ENCODE peak calls at places on chromosomes 5 and 9, in six cellular contexts. E is heart left ventricle, I is psoas muscle, L is hepatocyte, N is suprapubic skin, Y is ovary. O is an unnamed sample.

GRCh38 chr5:143051244-143052058 is 281.3 kb downstream of the ARHGAP26 start:
- DNase-seq in I (no peak), E (no peak), Y (peak; percentile 32), L (peak; percentile 65), N (no peak), O (no peak)

GRCh38 chr9:111878946-111879345 is 17.7 kb upstream of the UGCG start:
- DNase-seq in Y (no peak), E (no peak), I (no peak), N (no peak), L (no peak), O (no peak)

GRCh38 chr5:66151491-66151890 is 7.4 kb downstream of the SREK1 start:
- DNase-seq in L (no peak), E (no peak), N (no peak), I (no peak), Y (no peak), O (no peak)

GRCh38 chr5:75405296-75405695 is 68.3 kb downstream of the HMGCR start:
- DNase-seq in I (no peak), L (no peak), N (no peak), Y (no peak), E (no peak), O (no peak)

GRCh38 chr9:23769307-23769935 is 56.6 kb downstream of the ELAVL2 start:
- DNase-seq in Y (no peak), E (no peak), N (no peak), I (no peak), L (peak; percentile 37), O (no peak)

GRCh38 chr5:144142030-144142825 is 28.2 kb downstream of the YIPF5 start:
- DNase-seq in N (no peak), I (no peak), E (no peak), Y (no peak), L (peak; percentile 59), O (no peak)

GRCh38 chr9:127131871-127132270 is 9.4 kb upstream of the ANGPTL2 start:
- DNase-seq in Y (peak; percentile 15), N (peak; percentile 62), E (no peak), I (no peak), L (no peak), O (no peak)

GRCh38 chr9:14096182-14096922 is 217.6 kb downstream of the NFIB start:
- DNase-seq in E (peak; percentile 40), N (no peak), I (no peak), Y (no peak), L (peak; percentile 30), O (no peak)

GRCh38 chr9:29322240-29322639 is 1749.0 kb upstream of the C9orf72 start:
- DNase-seq in L (no peak), Y (no peak), N (no peak), E (no peak), I (no peak), O (no peak)

GRCh38 chr9:35481347-35481975 is 8.4 kb upstream of the RUSC2 start:
- DNase-seq in I (no peak), N (no peak), L (peak; percentile 63), Y (no peak), E (peak; percentile 47), O (no peak)

GRCh38 chr5:39775458-39776365 is 350.9 kb upstream of the DAB2 start:
- DNase-seq in E (no peak), L (peak; percentile 13), Y (no peak), I (no peak), N (no peak), O (no peak)

GRCh38 chr5:14376789-14377188 is 204.8 kb upstream of the OTULINL start:
- DNase-seq in Y (no peak), E (no peak), L (no peak), N (no peak), I (no peak), O (no peak)

GRCh38 chr5:14370386-14370785 is 211.2 kb upstream of the OTULINL start:
- DNase-seq in E (no peak), Y (no peak), N (no peak), I (no peak), L (no peak), O (no peak)

GRCh38 chr5:14369780-14370179 is 211.8 kb upstream of the OTULINL start:
- DNase-seq in L (no peak), E (no peak), Y (no peak), N (no peak), I (no peak), O (no peak)

GRCh38 chr5:14374100-14374499 is 207.5 kb upstream of the OTULINL start:
- DNase-seq in N (no peak), I (no peak), Y (no peak), L (no peak), E (no peak), O (no peak)

DNA sequence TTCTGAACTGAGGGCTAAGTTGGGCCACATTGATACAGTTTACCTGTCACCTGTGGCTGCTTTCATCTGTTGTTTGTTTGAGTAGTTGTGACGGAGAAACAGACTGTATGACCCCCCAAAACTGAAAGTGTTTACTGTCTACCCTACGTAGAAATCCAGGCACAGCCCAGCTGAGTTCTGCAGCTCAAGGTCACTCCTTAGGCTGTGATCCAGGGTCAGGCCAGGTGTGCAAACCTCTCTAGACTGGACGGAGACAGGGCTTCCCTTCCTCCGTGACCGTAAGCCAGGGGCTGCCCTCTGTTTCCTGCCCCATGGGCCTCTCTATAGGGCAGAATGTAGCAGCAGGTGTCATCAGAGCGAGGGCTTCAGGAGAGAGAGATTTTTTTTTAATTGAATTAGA is 207.9 kb upstream of the OTULINL start:
- DNase-seq in I (no peak), Y (no peak), L (no peak), E (no peak), N (no peak), O (no peak)
- TF ChIP-seq CTCF in I (no peak), Y (no peak), L (no peak), E (no peak), N (no peak), O (no peak)

DNA sequence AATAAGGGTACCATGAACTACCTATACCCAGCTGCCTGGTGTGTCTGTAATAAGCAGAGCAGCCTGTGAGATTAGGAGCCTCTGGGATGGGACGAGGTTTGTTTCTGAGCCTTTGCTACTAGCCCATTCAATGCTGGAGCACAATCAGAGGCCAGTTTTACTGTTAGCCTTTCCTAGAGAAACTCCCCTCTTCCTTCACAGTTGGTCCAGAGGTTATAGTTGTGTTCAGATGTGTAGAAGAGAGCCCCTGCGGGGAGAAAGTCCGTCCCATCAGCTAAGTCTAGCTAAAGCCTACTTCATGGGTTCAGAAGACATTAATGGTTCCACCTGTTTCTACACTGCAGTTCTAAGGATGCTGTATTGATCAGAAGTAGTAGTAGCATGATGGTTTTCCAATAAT is 16.8 kb downstream of the NUP214 start:
- DNase-seq in E (no peak), Y (no peak), I (no peak), L (no peak), N (no peak), O (no peak)
- H3K36me3 ChIP-seq in E (peaks cover 99% of the 10 kb centered on the region), Y (no peaks in the 10 kb centered on the region), I (peaks cover 34% of the 10 kb centered on the region), L (peaks cover 3% of the 10 kb centered on the region), N (peaks cover 95% of the 10 kb centered on the region), O (peaks cover 79% of the 10 kb centered on the region)

DNA sequence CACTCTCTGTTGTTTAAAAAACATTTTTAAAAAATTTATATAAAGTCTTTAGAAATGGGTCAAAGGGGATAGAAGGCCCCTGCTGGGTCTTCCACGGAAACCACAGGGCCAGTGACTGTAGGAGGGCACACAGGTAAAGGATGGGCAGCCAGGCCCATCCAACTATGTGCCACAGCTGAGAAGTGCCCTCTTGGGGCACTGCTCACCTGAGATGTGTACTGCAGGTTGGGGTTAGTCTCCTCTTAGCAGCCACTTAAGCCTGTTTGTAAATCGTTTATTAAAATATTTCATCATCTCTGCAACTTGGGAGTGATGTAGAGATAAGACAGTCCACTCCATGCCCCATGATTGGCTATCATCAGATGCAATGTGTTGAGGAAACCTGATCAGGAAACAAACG is 222.4 kb downstream of the DIRAS2 start:
- DNase-seq in L (no peak), E (no peak), I (no peak), N (no peak), Y (no peak), O (no peak)
- TF ChIP-seq CTCF in L (no peak), E (no peak), I (no peak), N (no peak), Y (no peak), O (no peak)

GRCh38 chr9:137188086-137188489 is 272 bp downstream of the ANAPC2 start:
- DNase-seq in L (no peak), N (no peak), E (no peak), Y (no peak), I (no peak), O (no peak)

GRCh38 chr9:137190315-137190853 is 1.9 kb downstream of the SSNA1 start:
- DNase-seq in E (no peak), L (peak; percentile 42), Y (no peak), N (no peak), I (no peak), O (no peak)

GRCh38 chr9:137189297-137190295 is 1.1 kb downstream of the SSNA1 start:
- DNase-seq in I (no peak), Y (no peak), E (no peak), N (no peak), L (no peak), O (no peak)

GRCh38 chr9:137187386-137187785 is 974 bp downstream of the ANAPC2 start:
- DNase-seq in L (no peak), Y (no peak), N (no peak), I (no peak), E (no peak), O (no peak)

DNA sequence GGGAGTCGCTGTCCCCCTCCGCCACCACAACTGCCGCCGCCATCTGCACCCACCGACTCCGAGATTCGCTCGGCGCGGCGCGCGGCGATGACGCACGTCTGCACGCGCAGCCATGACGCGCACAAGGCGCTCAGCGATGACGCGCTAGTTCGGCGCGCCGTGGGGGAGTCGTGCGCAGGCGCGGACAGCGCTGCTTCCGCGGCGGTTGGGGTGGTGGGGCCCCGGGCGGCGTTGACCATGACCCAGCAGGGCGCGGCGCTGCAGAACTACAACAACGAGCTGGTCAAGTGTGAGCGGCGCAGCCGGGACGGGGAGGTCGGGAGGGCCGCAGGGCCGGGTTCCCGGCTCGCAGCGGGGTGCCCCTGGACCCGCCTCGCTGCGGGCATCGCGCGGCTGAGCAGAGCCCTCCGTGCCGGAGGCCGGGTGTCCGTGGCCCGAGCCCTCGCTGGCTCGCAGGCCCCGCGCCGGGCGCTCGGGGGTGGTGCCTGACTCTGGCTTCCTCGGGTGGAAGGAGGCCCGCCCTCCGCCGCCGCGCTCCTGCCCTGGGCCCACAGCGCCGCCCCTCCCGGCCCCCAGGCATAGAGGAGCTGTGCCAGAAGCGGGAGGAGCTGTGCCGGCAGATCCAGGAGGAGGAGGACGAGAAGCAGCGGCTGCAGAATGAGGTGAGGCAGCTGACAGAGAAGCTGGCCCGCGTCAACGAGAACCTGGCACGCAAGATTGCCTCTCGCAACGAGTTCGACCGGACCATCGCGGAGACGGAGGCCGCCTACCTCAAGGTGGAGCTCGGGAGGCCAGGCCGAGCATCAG is at the start of the genes ANAPC2 and SSNA1:
- DNase-seq in L (peak; percentile 97), E (peak; percentile 91), Y (peak; percentile 96), I (peak; percentile 97), N (peak; percentile 95), O (peak; percentile 94)
- H3K36me3 ChIP-seq in L (no peaks in the 10 kb centered on the region), E (peaks cover 36% of the 10 kb centered on the region), Y (no peaks in the 10 kb centered on the region), I (peaks cover 3% of the 10 kb centered on the region), N (peaks cover 52% of the 10 kb centered on the region), O (peaks cover 34% of the 10 kb centered on the region)

DNA sequence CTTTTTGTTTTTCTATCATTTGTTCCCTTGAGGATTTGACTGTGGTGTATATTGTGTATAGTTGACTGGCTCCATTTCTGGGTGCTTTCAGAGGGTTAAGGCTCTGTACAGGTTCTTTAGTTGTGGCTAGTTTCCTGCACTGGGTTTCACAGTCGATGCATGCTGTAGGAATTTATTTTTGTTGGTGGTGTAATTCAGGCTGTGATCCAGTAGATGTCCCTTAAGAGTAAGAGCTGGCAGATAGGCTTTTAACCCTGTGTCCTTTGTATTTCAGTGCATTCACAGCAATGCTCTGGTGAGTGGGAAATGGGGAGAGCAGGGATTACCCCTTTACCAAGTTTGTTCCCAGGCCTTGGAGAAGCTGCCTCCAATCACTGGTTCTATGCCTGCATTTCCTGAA is 112.9 kb downstream of the SPATA31D1 start:
- DNase-seq in Y (no peak), E (no peak), I (no peak), N (no peak), L (no peak), O (no peak)
- TF ChIP-seq CTCF in Y (no peak), E (no peak), I (no peak), N (no peak), L (no peak), O (no peak)

O was measured in right atrium auricular region.